ENCODE peak calls at places on chromosome 16, in ten cellular contexts. Q is HFFc6, V is AG20443, T is iPS DF 19.7, D is SK-N-DZ, B is stromal cell of bone marrow, Y is globus pallidus, G is tibial artery, K is HEK293T, N is islet precursor cell. R is an unnamed sample.

GRCh38 chr16:87420401-87421368 is 28.5 kb downstream of the MAP1LC3B start:
- DNase-seq in N (no peak), B (no peak), V (no peak), T (no peak), D (no peak), G (no peak), Q (no peak), Y (no peak), K (no peak), R (no peak)

GRCh38 chr16:2028146-2028545 is 1.4 kb downstream of the NHERF2 start:
- DNase-seq in B (no peak), T (no peak), Y (no peak), V (no peak), D (no peak), N (no peak), Q (no peak), G (no peak), K (no peak), R (no peak)

GRCh38 chr16:52827456-52827855 is 225.2 kb downstream of the CHD9NB start:
- DNase-seq in D (no peak), V (no peak), N (no peak), K (no peak), B (no peak), T (no peak), Y (no peak), G (no peak), Q (no peak), R (no peak)

GRCh38 chr16:77172964-77173363 is 18.0 kb upstream of the MON1B start:
- DNase-seq in Q (no peak), G (no peak), K (no peak), D (no peak), T (no peak), Y (no peak), V (no peak), N (no peak), B (no peak), R (no peak)

GRCh38 chr16:88067530-88068411 is 116.5 kb downstream of the BANP start:
- DNase-seq in D (no peak), T (no peak), N (no peak), Q (no peak), Y (no peak), G (no peak), B (no peak), K (no peak), V (no peak), R (no peak)

GRCh38 chr16:49460786-49461470 is 87.3 kb downstream of the C16orf78 start:
- DNase-seq in B (no peak), K (no peak), Q (no peak), Y (no peak), T (no peak), G (no peak), D (no peak), V (no peak), N (peak), R (no peak)

GRCh38 chr16:57308041-57308440 is 23.6 kb upstream of the PLLP start:
- DNase-seq in Q (no peak), T (no peak), B (no peak), D (no peak), Y (no peak), G (no peak), N (peak), V (no peak), K (no peak), R (no peak)

GRCh38 chr16:89314357-89314756 is 96.9 kb downstream of the ZNF778 start:
- DNase-seq in N (no peak), G (no peak), Y (no peak), K (no peak), D (no peak), Q (no peak), B (no peak), V (no peak), T (no peak), R (no peak)

GRCh38 chr16:50741225-50741807 is 570 bp upstream of the CYLD start:
- DNase-seq in B (no peak), Y (no peak), N (no peak), T (no peak), K (no peak), Q (peak), D (no peak), V (peak), G (peak), R (no peak)

GRCh38 chr16:86078121-86078600 is 179.2 kb downstream of the IRF8 start:
- DNase-seq in B (no peak), Q (no peak), T (no peak), Y (peak), G (no peak), K (no peak), N (no peak), V (no peak), D (no peak), R (no peak)

GRCh38 chr16:29117631-29118030 is 132.8 kb downstream of the LAT start:
- DNase-seq in B (no peak), V (no peak), T (no peak), Y (no peak), D (no peak), K (no peak), N (no peak), G (no peak), Q (no peak), R (no peak)

GRCh38 chr16:77364770-77365169 is 70.1 kb downstream of the ADAMTS18 start:
- DNase-seq in N (no peak), V (no peak), D (no peak), Q (no peak), B (no peak), T (no peak), K (no peak), Y (no peak), G (no peak), R (no peak)

GRCh38 chr16:67014641-67015315 is 14.2 kb upstream of the CBFB start:
- DNase-seq in K (no peak), T (no peak), N (peak), G (no peak), V (no peak), Y (no peak), Q (no peak), B (no peak), D (no peak), R (no peak)

GRCh38 chr16:50235581-50235980 is 30.8 kb upstream of the ADCY7 start:
- DNase-seq in B (no peak), V (no peak), K (no peak), Q (no peak), G (no peak), N (no peak), T (no peak), Y (no peak), D (no peak), R (no peak)

GRCh38 chr16:66523861-66524354 is 26.0 kb downstream of the TK2 start:
- DNase-seq in Q (no peak), G (no peak), N (no peak), B (no peak), D (no peak), V (no peak), T (no peak), K (no peak), Y (no peak), R (no peak)

GRCh38 chr16:85381738-85382592 is 231.2 kb upstream of the GSE1 start:
- DNase-seq in D (peak), K (no peak), B (no peak), G (no peak), T (no peak), Q (no peak), N (peak), Y (no peak), V (no peak), R (no peak)

GRCh38 chr16:58503166-58503862 is 3.4 kb downstream of the NDRG4 start:
- DNase-seq in K (no peak), B (no peak), G (no peak), D (no peak), Y (no peak), Q (no peak), N (peak), V (no peak), T (no peak), R (no peak)

GRCh38 chr16:11010576-11011221 is 66.3 kb downstream of the CLEC16A start:
- DNase-seq in K (no peak), N (no peak), B (no peak), Q (no peak), D (no peak), G (peak), T (no peak), V (no peak), Y (no peak), R (no peak)

GRCh38 chr16:83939266-83939856 is 13.7 kb upstream of the OSGIN1 start:
- DNase-seq in K (no peak), T (no peak), N (no peak), V (no peak), D (no peak), B (no peak), Q (no peak), Y (no peak), G (peak), R (no peak)

GRCh38 chr16:56910654-56911539 is 21.0 kb upstream of the HERPUD1 start:
- DNase-seq in K (no peak), V (peak), Q (peak), D (no peak), G (peak), B (no peak), T (no peak), N (peak), Y (peak), R (no peak)

GRCh38 chr16:3259097-3259496 is 2.7 kb upstream of the MEFV start:
- DNase-seq in N (no peak), T (no peak), B (peak), D (no peak), Y (no peak), V (peak), Q (no peak), K (no peak), G (peak), R (no peak)

GRCh38 chr16:84501077-84501735 is 3.3 kb downstream of the MEAK7 start:
- DNase-seq in N (peak), Y (no peak), B (no peak), D (no peak), K (no peak), Q (peak), G (no peak), T (no peak), V (peak), R (no peak)

GRCh38 chr16:59729613-59730012 is 995.5 kb upstream of the GOT2 start:
- DNase-seq in G (no peak), K (no peak), T (no peak), B (no peak), N (no peak), D (no peak), V (no peak), Q (no peak), Y (no peak), R (no peak)

GRCh38 chr16:14302031-14302398 is 230.9 kb downstream of the MRTFB start:
- DNase-seq in D (no peak), N (peak), Q (peak), K (peak), G (peak), V (peak), T (no peak), B (peak), Y (peak), R (no peak)

GRCh38 chr16:50299508-50300105 is 33.3 kb downstream of the ADCY7 start:
- DNase-seq in Y (no peak), V (no peak), N (no peak), Q (no peak), G (peak), T (no peak), B (no peak), K (no peak), D (no peak), R (no peak)